ENCODE peak calls at places on chromosome 9, in four cellular contexts. C is CD8-positive, alpha-beta T cell; Y is lung; B is body of pancreas. W is an unnamed sample. For H3K27me3, the result is how much of the 10 kb centered on the place peaks cover.

GRCh38 chr9:124344291-124345050 is 70.8 kb downstream of the PSMB7 start:
- DNase-seq in C (no peak), Y (no peak), B (no peak), W (no peak)

GRCh38 chr9:7570107-7570720 is 229.4 kb downstream of the DMAC1 start:
- DNase-seq in C (peak), Y (peak), B (peak), W (peak)

GRCh38 chr9:89295400-89295799 is 15.6 kb upstream of the CKS2 start:
- DNase-seq in C (no peak), Y (no peak), B (no peak), W (no peak)

GRCh38 chr9:129567842-129568559 is 52.9 kb downstream of the C9orf50 start:
- DNase-seq in C (no peak), Y (peak), B (peak), W (no peak)

GRCh38 chr9:130955947-130956621 is 17.0 kb upstream of the FIBCD1 start:
- DNase-seq in C (no peak), Y (no peak), B (no peak), W (no peak)

GRCh38 chr9:33081128-33081851 is 4.8 kb upstream of the SMU1 start:
- DNase-seq in C (no peak), Y (peak), B (peak), W (peak)

GRCh38 chr9:133342083-133342406 is 5.9 kb downstream of the MED22 start:
- DNase-seq in C (no peak), Y (no peak), B (no peak), W (no peak)

GRCh38 chr9:100473271-100474081 is 527 bp downstream of the TMEFF1 start:
- DNase-seq in C (no peak), Y (no peak), B (peak), W (peak)

GRCh38 chr9:136052991-136053756 is 41.9 kb downstream of the NACC2 start:
- DNase-seq in C (no peak), Y (no peak), B (no peak), W (no peak)

GRCh38 chr9:73565833-73566465 is 414.3 kb downstream of the ANXA1 start:
- DNase-seq in C (no peak), Y (no peak), B (no peak), W (no peak)

GRCh38 chr9:130107955-130108354 is 54.2 kb downstream of the GPR107 start:
- DNase-seq in C (no peak), Y (no peak), B (no peak), W (no peak)

GRCh38 chr9:34675048-34675714 is 12.7 kb upstream of the CCL27 start:
- DNase-seq in C (no peak), Y (peak), B (peak), W (peak)

DNA sequence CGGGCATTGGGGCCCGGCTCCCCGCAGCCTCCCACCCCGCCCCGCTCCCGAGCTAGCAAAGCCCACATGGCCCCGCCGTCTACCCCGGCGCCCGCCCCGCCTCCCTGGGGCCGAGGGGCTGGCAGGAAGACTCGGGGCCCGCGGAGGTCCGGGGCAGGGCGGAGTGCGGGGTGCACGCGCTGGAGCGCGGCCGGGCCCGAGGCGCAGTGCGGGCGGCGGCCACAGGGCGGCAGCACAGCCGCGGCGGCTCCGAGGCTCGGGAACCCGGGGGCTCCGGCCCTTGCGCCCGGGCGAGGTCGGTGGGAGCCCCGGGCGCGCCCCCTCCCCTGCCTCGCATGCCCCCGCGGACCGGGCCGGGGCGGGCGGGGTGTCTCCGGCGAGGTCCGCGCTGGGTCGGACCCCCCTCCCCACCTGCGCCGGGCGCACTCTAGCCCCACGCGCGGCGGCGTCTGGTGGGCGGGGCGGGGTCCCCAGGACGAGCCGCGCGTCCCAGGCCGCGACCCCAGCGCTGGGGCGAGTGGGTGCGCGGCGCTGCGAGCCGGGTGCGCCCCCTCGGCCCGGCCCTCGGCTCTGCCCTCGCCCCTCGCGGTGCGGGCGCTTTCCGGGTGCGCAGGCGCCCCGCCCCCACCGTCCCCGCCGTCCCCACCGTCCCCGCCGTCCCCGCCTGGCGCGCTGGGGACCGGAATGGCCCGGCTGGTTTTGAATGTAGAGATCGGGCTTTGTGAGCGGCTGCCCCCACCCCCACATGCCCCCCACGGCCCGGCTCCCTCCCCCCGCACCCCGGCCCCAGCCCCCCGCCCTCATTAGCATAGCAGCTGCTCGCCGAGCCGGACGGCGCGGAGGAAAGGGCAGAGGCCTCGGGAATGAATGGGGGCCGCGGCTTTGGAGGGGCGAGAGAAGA is 6.5 kb downstream of the NRARP start:
- DNase-seq in C (no peak), Y (no peak), B (peak), W (peak)
- H3K27me3 ChIP-seq in C (under half), Y (under half), B (under half), W (under half)

DNA sequence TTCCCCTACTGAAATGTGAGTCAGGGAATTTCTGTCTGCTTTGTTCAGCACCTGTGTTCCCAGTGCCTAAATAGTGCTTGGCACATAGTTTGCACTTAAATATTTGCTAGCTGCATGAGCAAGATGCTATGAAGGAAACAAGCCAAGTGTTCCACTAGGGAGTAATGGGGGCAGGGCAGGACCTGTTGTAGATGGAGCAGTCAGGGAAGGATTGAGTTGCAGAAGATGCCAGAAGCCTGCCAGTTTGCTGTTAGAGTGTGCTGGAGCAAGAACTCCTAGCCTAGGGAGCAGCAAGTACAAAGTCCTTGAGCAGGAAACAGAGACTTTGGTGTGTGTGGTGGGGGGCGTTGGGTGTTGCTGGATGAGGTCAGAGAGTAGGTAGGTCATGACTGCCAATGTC is 87.5 kb downstream of the DAB2IP start:
- DNase-seq in C (no peak), Y (peak), B (peak), W (no peak)
- H3K27me3 ChIP-seq in C (under half), Y (under half), B (under half), W (under half)

GRCh38 chr9:109168170-109168569 is 1.1 kb upstream of the FRRS1L start:
- DNase-seq in C (no peak), Y (no peak), B (no peak), W (no peak)

GRCh38 chr9:109166171-109166770 is 778 bp downstream of the FRRS1L start:
- DNase-seq in C (no peak), Y (no peak), B (no peak), W (no peak)

GRCh38 chr9:109166771-109167601 is at the start of gene FRRS1L:
- DNase-seq in C (no peak), Y (no peak), B (no peak), W (no peak)

GRCh38 chr9:109164040-109164439 is 3.0 kb downstream of the FRRS1L start:
- DNase-seq in C (no peak), Y (no peak), B (no peak), W (no peak)

GRCh38 chr9:109167716-109168115 is 667 bp upstream of the FRRS1L start:
- DNase-seq in C (no peak), Y (no peak), B (no peak), W (no peak)
- H3K27me3 ChIP-seq in C (under half), Y (under half), B (under half), W (under half)

DNA sequence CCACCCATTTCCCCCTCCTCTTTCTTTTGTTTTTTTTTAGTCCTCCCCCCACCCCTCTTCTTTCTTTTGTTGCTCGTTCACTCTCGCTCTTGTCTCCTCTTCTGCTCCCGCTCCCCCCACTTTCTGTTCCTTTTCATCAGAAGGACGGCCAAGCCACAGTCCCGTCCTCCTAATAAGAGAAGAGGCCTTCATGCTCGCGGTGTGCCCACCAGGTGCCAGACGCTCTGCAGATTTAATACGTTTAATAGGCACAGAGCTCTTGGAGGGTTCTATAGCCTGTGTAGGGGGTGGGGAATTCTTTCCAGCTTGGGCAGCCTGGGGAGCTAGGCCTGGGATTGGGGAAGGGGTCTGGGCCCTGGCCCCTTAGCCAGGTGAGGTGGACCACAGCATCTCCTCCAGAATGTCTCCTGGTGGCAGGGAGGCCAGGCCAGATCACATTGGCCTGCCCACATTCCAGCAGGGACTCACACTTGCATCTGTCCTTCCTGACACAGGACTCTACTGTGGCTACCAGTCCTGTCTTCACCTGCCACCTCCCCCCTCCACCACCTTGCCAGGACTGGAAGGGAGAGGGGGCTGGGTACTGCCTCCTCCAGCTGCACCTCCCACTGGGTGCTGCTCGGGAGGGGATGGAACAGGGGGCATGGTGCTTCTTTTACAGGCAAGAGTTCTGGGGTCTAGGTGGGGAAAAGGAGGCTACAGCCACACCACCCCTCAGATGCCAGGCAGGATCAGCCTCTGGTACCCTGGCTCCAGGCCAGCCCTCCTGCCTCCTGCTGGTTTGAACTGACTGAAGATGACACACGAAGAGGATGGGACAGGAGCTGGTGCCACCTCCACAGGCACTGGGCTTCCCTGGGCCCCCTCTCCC is 6.1 kb upstream of the BARX1 start:
- DNase-seq in C (no peak), Y (no peak), B (no peak), W (no peak)
- H3K27me3 ChIP-seq in C (under half), Y (under half), B (under half), W (under half)

GRCh38 chr9:128390150-128390812 is 19.1 kb downstream of the URM1 start:
- DNase-seq in C (no peak), Y (no peak), B (no peak), W (no peak)
- H3K27me3 ChIP-seq in C (under half), Y (under half), B (under half), W (under half)

DNA sequence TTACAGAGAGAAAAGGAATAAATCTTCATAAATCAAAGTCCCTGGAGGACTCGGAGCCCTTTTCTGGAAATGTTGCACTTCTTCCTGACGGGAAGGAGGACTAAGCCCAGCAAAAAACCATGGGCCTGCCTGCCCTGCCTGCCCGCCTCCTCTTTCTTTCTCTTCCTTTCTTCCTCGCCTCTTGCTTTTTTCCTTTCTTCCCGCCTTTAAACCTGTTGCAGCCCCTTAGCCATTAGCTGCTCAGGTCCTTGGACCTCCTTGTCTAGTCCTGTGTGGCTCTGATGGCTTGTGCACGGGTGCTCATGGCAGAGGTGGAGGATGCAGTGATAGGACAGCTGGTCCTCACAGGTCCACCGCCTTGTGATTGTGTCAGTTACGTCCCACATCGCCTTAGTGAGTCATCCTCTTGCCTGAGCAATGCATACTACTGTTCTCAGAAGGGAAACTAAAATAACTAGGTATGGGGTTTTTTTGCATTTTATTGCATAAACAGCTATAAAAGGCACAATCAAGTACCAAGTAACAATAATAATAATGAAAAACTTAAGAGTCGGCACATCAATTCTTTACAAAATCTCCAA is 6.3 kb downstream of the DMRT3 start:
- DNase-seq in C (no peak), Y (no peak), B (no peak), W (no peak)
- H3K27me3 ChIP-seq in C (under half), Y (under half), B (under half), W (half or more)

GRCh38 chr9:36985769-36986547 is 48.1 kb downstream of the PAX5 start:
- DNase-seq in C (no peak), Y (no peak), B (no peak), W (no peak)
- H3K27me3 ChIP-seq in C (under half), Y (under half), B (under half), W (under half)

GRCh38 chr9:110748251-110748893 is 79.8 kb downstream of the MUSK start:
- DNase-seq in C (no peak), Y (no peak), B (no peak), W (no peak)
- H3K27me3 ChIP-seq in C (under half), Y (under half), B (under half), W (under half)